ENCODE peak calls at places on chromosomes 4 and X, in ten cellular contexts. One of them, this sample, is unnamed.

GRCh38 chrX:72245461-72246089 is 6.7 kb upstream of the ERCC6L start:
- DNase-seq in adrenal gland: peak; percentile 62
- DNase-seq in pancreas: peak; percentile 70
- DNase-seq in fibroblast of lung: peak; percentile 36
- DNase-seq in neuronal stem cell: no peak
- DNase-seq in heart right ventricle: peak; percentile 27
- DNase-seq in AG04450: no peak
- DNase-seq in colonic mucosa: peak; percentile 79
- DNase-seq in cardiac muscle cell: peak; percentile 38
- DNase-seq in CD4-positive, alpha-beta T cell: peak; percentile 34
- DNase-seq in this sample: no peak

GRCh38 chr4:148445071-148445902 is 3.1 kb upstream of the NR3C2 start:
- DNase-seq in adrenal gland: peak; percentile 71
- DNase-seq in pancreas: peak; percentile 60
- DNase-seq in fibroblast of lung: peak; percentile 10
- DNase-seq in neuronal stem cell: peak; percentile 70
- DNase-seq in heart right ventricle: peak; percentile 70
- DNase-seq in AG04450: no peak
- DNase-seq in colonic mucosa: peak; percentile 77
- DNase-seq in cardiac muscle cell: peak; percentile 62
- DNase-seq in CD4-positive, alpha-beta T cell: peak; percentile 72
- DNase-seq in this sample: peak; percentile 82

GRCh38 chr4:1026115-1026514 is 14.7 kb downstream of the FGFRL1 start:
- DNase-seq in adrenal gland: peak; percentile 79
- DNase-seq in pancreas: peak; percentile 76
- DNase-seq in fibroblast of lung: no peak
- DNase-seq in neuronal stem cell: no peak
- DNase-seq in heart right ventricle: peak; percentile 56
- DNase-seq in AG04450: no peak
- DNase-seq in colonic mucosa: peak; percentile 65
- DNase-seq in cardiac muscle cell: peak; percentile 65
- DNase-seq in CD4-positive, alpha-beta T cell: no peak
- DNase-seq in this sample: no peak

GRCh38 chrX:100090931-100091330 is 319.1 kb downstream of the PCDH19 start:
- DNase-seq in adrenal gland: no peak
- DNase-seq in pancreas: no peak
- DNase-seq in fibroblast of lung: peak; percentile 54
- DNase-seq in neuronal stem cell: no peak
- DNase-seq in heart right ventricle: no peak
- DNase-seq in AG04450: no peak
- DNase-seq in colonic mucosa: no peak
- DNase-seq in cardiac muscle cell: no peak
- DNase-seq in CD4-positive, alpha-beta T cell: no peak
- DNase-seq in this sample: no peak

GRCh38 chr4:2250764-2251072 is 8.8 kb upstream of the HAUS3 start:
- DNase-seq in adrenal gland: no peak
- DNase-seq in pancreas: no peak
- DNase-seq in fibroblast of lung: no peak
- DNase-seq in neuronal stem cell: no peak
- DNase-seq in heart right ventricle: no peak
- DNase-seq in AG04450: no peak
- DNase-seq in colonic mucosa: no peak
- DNase-seq in cardiac muscle cell: no peak
- DNase-seq in CD4-positive, alpha-beta T cell: no peak
- DNase-seq in this sample: no peak

GRCh38 chr4:180587379-180587778 is 1655.8 kb upstream of the TENM3 start:
- DNase-seq in adrenal gland: no peak
- DNase-seq in pancreas: no peak
- DNase-seq in fibroblast of lung: no peak
- DNase-seq in neuronal stem cell: no peak
- DNase-seq in heart right ventricle: no peak
- DNase-seq in AG04450: no peak
- DNase-seq in colonic mucosa: no peak
- DNase-seq in cardiac muscle cell: no peak
- DNase-seq in CD4-positive, alpha-beta T cell: no peak
- DNase-seq in this sample: no peak

GRCh38 chr4:72677265-72677664 is 108.2 kb upstream of the ADAMTS3 start:
- DNase-seq in adrenal gland: no peak
- DNase-seq in pancreas: peak; percentile 27
- DNase-seq in fibroblast of lung: no peak
- DNase-seq in neuronal stem cell: no peak
- DNase-seq in heart right ventricle: no peak
- DNase-seq in AG04450: no peak
- DNase-seq in colonic mucosa: no peak
- DNase-seq in cardiac muscle cell: no peak
- DNase-seq in CD4-positive, alpha-beta T cell: no peak
- DNase-seq in this sample: no peak

GRCh38 chr4:8906668-8906970 is 35.0 kb upstream of the HMX1 start:
- DNase-seq in adrenal gland: no peak
- DNase-seq in pancreas: no peak
- DNase-seq in fibroblast of lung: no peak
- DNase-seq in neuronal stem cell: no peak
- DNase-seq in heart right ventricle: no peak
- DNase-seq in AG04450: no peak
- DNase-seq in colonic mucosa: no peak
- DNase-seq in cardiac muscle cell: no peak
- DNase-seq in CD4-positive, alpha-beta T cell: no peak
- DNase-seq in this sample: no peak

GRCh38 chr4:48777739-48778138 is 2.3 kb downstream of the FRYL start:
- DNase-seq in adrenal gland: no peak
- DNase-seq in pancreas: no peak
- DNase-seq in fibroblast of lung: no peak
- DNase-seq in neuronal stem cell: no peak
- DNase-seq in heart right ventricle: no peak
- DNase-seq in AG04450: no peak
- DNase-seq in colonic mucosa: no peak
- DNase-seq in cardiac muscle cell: no peak
- DNase-seq in CD4-positive, alpha-beta T cell: no peak
- DNase-seq in this sample: no peak

GRCh38 chrX:68929332-68930150 is 100.7 kb downstream of the EFNB1 start:
- DNase-seq in adrenal gland: peak; percentile 53
- DNase-seq in pancreas: no peak
- DNase-seq in fibroblast of lung: peak; percentile 86
- DNase-seq in neuronal stem cell: no peak
- DNase-seq in heart right ventricle: peak; percentile 29
- DNase-seq in AG04450: peak; percentile 33
- DNase-seq in colonic mucosa: no peak
- DNase-seq in cardiac muscle cell: no peak
- DNase-seq in CD4-positive, alpha-beta T cell: no peak
- DNase-seq in this sample: no peak

GRCh38 chr4:122450847-122451246 is 5.7 kb downstream of the IL2 start:
- DNase-seq in adrenal gland: no peak
- DNase-seq in pancreas: no peak
- DNase-seq in fibroblast of lung: no peak
- DNase-seq in neuronal stem cell: peak; percentile 29
- DNase-seq in heart right ventricle: no peak
- DNase-seq in AG04450: no peak
- DNase-seq in colonic mucosa: no peak
- DNase-seq in cardiac muscle cell: peak; percentile 13
- DNase-seq in CD4-positive, alpha-beta T cell: no peak
- DNase-seq in this sample: no peak

GRCh38 chr4:30719363-30720020 is 677 bp upstream of the PCDH7 start:
- DNase-seq in adrenal gland: no peak
- DNase-seq in pancreas: no peak
- DNase-seq in fibroblast of lung: peak; percentile 83
- DNase-seq in neuronal stem cell: peak; percentile 67
- DNase-seq in heart right ventricle: peak; percentile 50
- DNase-seq in AG04450: no peak
- DNase-seq in colonic mucosa: peak; percentile 45
- DNase-seq in cardiac muscle cell: peak; percentile 89
- DNase-seq in CD4-positive, alpha-beta T cell: no peak
- DNase-seq in this sample: no peak

GRCh38 chr4:3261411-3262207 is 12.7 kb downstream of the MSANTD1 start:
- DNase-seq in adrenal gland: no peak
- DNase-seq in pancreas: peak; percentile 6
- DNase-seq in fibroblast of lung: no peak
- DNase-seq in neuronal stem cell: no peak
- DNase-seq in heart right ventricle: no peak
- DNase-seq in AG04450: no peak
- DNase-seq in colonic mucosa: peak; percentile 12
- DNase-seq in cardiac muscle cell: no peak
- DNase-seq in CD4-positive, alpha-beta T cell: no peak
- DNase-seq in this sample: no peak

GRCh38 chr4:114980932-114981693 is 132.3 kb downstream of the NDST4 start:
- DNase-seq in adrenal gland: no peak
- DNase-seq in pancreas: no peak
- DNase-seq in fibroblast of lung: peak; percentile 10
- DNase-seq in neuronal stem cell: no peak
- DNase-seq in heart right ventricle: no peak
- DNase-seq in AG04450: no peak
- DNase-seq in colonic mucosa: no peak
- DNase-seq in cardiac muscle cell: no peak
- DNase-seq in CD4-positive, alpha-beta T cell: no peak
- DNase-seq in this sample: no peak

GRCh38 chr4:80265571-80266266 is 745 bp upstream of the FGF5 start:
- DNase-seq in adrenal gland: no peak
- DNase-seq in pancreas: no peak
- DNase-seq in fibroblast of lung: peak; percentile 86
- DNase-seq in neuronal stem cell: no peak
- DNase-seq in heart right ventricle: no peak
- DNase-seq in AG04450: peak; percentile 51
- DNase-seq in colonic mucosa: no peak
- DNase-seq in cardiac muscle cell: peak; percentile 33
- DNase-seq in CD4-positive, alpha-beta T cell: no peak
- DNase-seq in this sample: no peak

GRCh38 chr4:153471691-153472080 is 5.5 kb downstream of the TMEM131L start:
- DNase-seq in adrenal gland: no peak
- DNase-seq in pancreas: no peak
- DNase-seq in fibroblast of lung: no peak
- DNase-seq in neuronal stem cell: no peak
- DNase-seq in heart right ventricle: no peak
- DNase-seq in AG04450: no peak
- DNase-seq in colonic mucosa: no peak
- DNase-seq in cardiac muscle cell: no peak
- DNase-seq in CD4-positive, alpha-beta T cell: peak; percentile 39
- DNase-seq in this sample: peak; percentile 68

GRCh38 chr4:138835833-138836521 is 179.6 kb upstream of the NOCT start:
- DNase-seq in adrenal gland: no peak
- DNase-seq in pancreas: peak; percentile 11
- DNase-seq in fibroblast of lung: peak; percentile 23
- DNase-seq in neuronal stem cell: no peak
- DNase-seq in heart right ventricle: peak; percentile 50
- DNase-seq in AG04450: no peak
- DNase-seq in colonic mucosa: peak; percentile 40
- DNase-seq in cardiac muscle cell: peak; percentile 48
- DNase-seq in CD4-positive, alpha-beta T cell: no peak
- DNase-seq in this sample: no peak

GRCh38 chrX:15916704-15917084 is 62.1 kb upstream of the AP1S2 start:
- DNase-seq in adrenal gland: no peak
- DNase-seq in pancreas: no peak
- DNase-seq in fibroblast of lung: peak; percentile 4
- DNase-seq in neuronal stem cell: no peak
- DNase-seq in heart right ventricle: no peak
- DNase-seq in AG04450: no peak
- DNase-seq in colonic mucosa: no peak
- DNase-seq in cardiac muscle cell: no peak
- DNase-seq in CD4-positive, alpha-beta T cell: no peak
- DNase-seq in this sample: no peak

GRCh38 chr4:140095694-140096482 is 58.1 kb downstream of the MAML3 start:
- DNase-seq in adrenal gland: peak; percentile 72
- DNase-seq in pancreas: no peak
- DNase-seq in fibroblast of lung: peak; percentile 100
- DNase-seq in neuronal stem cell: no peak
- DNase-seq in heart right ventricle: peak; percentile 23
- DNase-seq in AG04450: peak; percentile 87
- DNase-seq in colonic mucosa: no peak
- DNase-seq in cardiac muscle cell: peak; percentile 52
- DNase-seq in CD4-positive, alpha-beta T cell: peak; percentile 36
- DNase-seq in this sample: peak; percentile 63

GRCh38 chr4:55029838-55030503 is 95.4 kb downstream of the KDR start:
- DNase-seq in adrenal gland: no peak
- DNase-seq in pancreas: no peak
- DNase-seq in fibroblast of lung: no peak
- DNase-seq in neuronal stem cell: peak; percentile 26
- DNase-seq in heart right ventricle: no peak
- DNase-seq in AG04450: no peak
- DNase-seq in colonic mucosa: no peak
- DNase-seq in cardiac muscle cell: no peak
- DNase-seq in CD4-positive, alpha-beta T cell: no peak
- DNase-seq in this sample: no peak
- H3K27ac ChIP-seq in adrenal gland: no peak overlapping the region
- H3K27ac ChIP-seq in pancreas: no peak overlapping the region
- H3K27ac ChIP-seq in fibroblast of lung: no peak overlapping the region
- H3K27ac ChIP-seq in neuronal stem cell: peak overlapping the region; percentile 23
- H3K27ac ChIP-seq in heart right ventricle: peak overlapping the region; percentile 39
- H3K27ac ChIP-seq in AG04450: no peak overlapping the region
- H3K27ac ChIP-seq in colonic mucosa: no peak overlapping the region
- H3K27ac ChIP-seq in cardiac muscle cell: no peak overlapping the region
- H3K27ac ChIP-seq in CD4-positive, alpha-beta T cell: no peak overlapping the region
- H3K27ac ChIP-seq in this sample: no peak overlapping the region

DNA sequence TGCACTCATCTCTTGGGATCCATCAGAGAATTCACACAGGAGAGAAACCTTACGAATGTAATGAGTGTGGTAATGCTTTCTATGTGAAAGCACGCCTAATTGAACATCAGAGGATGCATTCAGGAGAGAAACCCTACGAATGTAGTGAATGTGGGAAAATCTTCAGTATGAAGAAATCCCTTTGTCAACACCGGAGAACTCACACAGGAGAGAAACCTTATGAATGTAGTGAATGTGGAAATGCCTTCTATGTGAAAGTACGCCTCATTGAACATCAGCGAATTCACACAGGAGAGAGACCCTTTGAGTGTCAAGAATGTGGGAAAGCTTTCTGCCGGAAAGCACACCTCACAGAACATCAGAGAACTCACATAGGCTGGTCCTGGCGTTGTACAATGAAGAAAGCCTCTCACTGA is 42.8 kb downstream of the ZNF157 start:
- DNase-seq in adrenal gland: no peak
- DNase-seq in pancreas: no peak
- DNase-seq in fibroblast of lung: no peak
- DNase-seq in neuronal stem cell: no peak
- DNase-seq in heart right ventricle: no peak
- DNase-seq in AG04450: no peak
- DNase-seq in colonic mucosa: no peak
- DNase-seq in cardiac muscle cell: no peak
- DNase-seq in CD4-positive, alpha-beta T cell: no peak
- DNase-seq in this sample: no peak
- H3K9me3 ChIP-seq in adrenal gland: no peaks in the 10 kb centered on the region
- H3K9me3 ChIP-seq in pancreas: no peaks in the 10 kb centered on the region
- H3K9me3 ChIP-seq in fibroblast of lung: no peaks in the 10 kb centered on the region
- H3K9me3 ChIP-seq in neuronal stem cell: peaks cover 16% of the 10 kb centered on the region
- H3K9me3 ChIP-seq in heart right ventricle: peaks cover 18% of the 10 kb centered on the region
- H3K9me3 ChIP-seq in AG04450: peaks cover 15% of the 10 kb centered on the region
- H3K9me3 ChIP-seq in colonic mucosa: peaks cover 4% of the 10 kb centered on the region
- H3K9me3 ChIP-seq in cardiac muscle cell: no peaks in the 10 kb centered on the region
- H3K9me3 ChIP-seq in CD4-positive, alpha-beta T cell: peaks cover 31% of the 10 kb centered on the region
- H3K9me3 ChIP-seq in this sample: peaks cover 14% of the 10 kb centered on the region

GRCh38 chrX:77003530-77003929 is 443.7 kb upstream of the FGF16 start:
- DNase-seq in adrenal gland: no peak
- DNase-seq in pancreas: no peak
- DNase-seq in fibroblast of lung: no peak
- DNase-seq in neuronal stem cell: no peak
- DNase-seq in heart right ventricle: no peak
- DNase-seq in AG04450: no peak
- DNase-seq in colonic mucosa: no peak
- DNase-seq in cardiac muscle cell: no peak
- DNase-seq in CD4-positive, alpha-beta T cell: no peak
- DNase-seq in this sample: no peak
- H3K27ac ChIP-seq in adrenal gland: no peak overlapping the region
- H3K27ac ChIP-seq in pancreas: no peak overlapping the region
- H3K27ac ChIP-seq in fibroblast of lung: no peak overlapping the region
- H3K27ac ChIP-seq in neuronal stem cell: no peak overlapping the region
- H3K27ac ChIP-seq in heart right ventricle: no peak overlapping the region
- H3K27ac ChIP-seq in AG04450: no peak overlapping the region
- H3K27ac ChIP-seq in colonic mucosa: no peak overlapping the region
- H3K27ac ChIP-seq in cardiac muscle cell: no peak overlapping the region
- H3K27ac ChIP-seq in CD4-positive, alpha-beta T cell: no peak overlapping the region
- H3K27ac ChIP-seq in this sample: no peak overlapping the region

GRCh38 chr4:126207892-126208291 is 893.1 kb downstream of the FAT4 start:
- DNase-seq in adrenal gland: no peak
- DNase-seq in pancreas: no peak
- DNase-seq in fibroblast of lung: no peak
- DNase-seq in neuronal stem cell: no peak
- DNase-seq in heart right ventricle: no peak
- DNase-seq in AG04450: no peak
- DNase-seq in colonic mucosa: no peak
- DNase-seq in cardiac muscle cell: no peak
- DNase-seq in CD4-positive, alpha-beta T cell: no peak
- DNase-seq in this sample: no peak
- H3K9me3 ChIP-seq in adrenal gland: no peaks in the 10 kb centered on the region
- H3K9me3 ChIP-seq in pancreas: no peaks in the 10 kb centered on the region
- H3K9me3 ChIP-seq in fibroblast of lung: no peaks in the 10 kb centered on the region
- H3K9me3 ChIP-seq in neuronal stem cell: no peaks in the 10 kb centered on the region
- H3K9me3 ChIP-seq in heart right ventricle: no peaks in the 10 kb centered on the region
- H3K9me3 ChIP-seq in AG04450: no peaks in the 10 kb centered on the region
- H3K9me3 ChIP-seq in colonic mucosa: no peaks in the 10 kb centered on the region
- H3K9me3 ChIP-seq in cardiac muscle cell: no peaks in the 10 kb centered on the region
- H3K9me3 ChIP-seq in CD4-positive, alpha-beta T cell: no peaks in the 10 kb centered on the region
- H3K9me3 ChIP-seq in this sample: no peaks in the 10 kb centered on the region